ENCODE peak calls at places on chromosomes 4 and X, in six cellular contexts. F is suprapubic skin, V is cardiac muscle cell, X is esophagus squamous epithelium, L is AG04450, N is left ventricle myocardium inferior. E is an unnamed sample.

GRCh38 chr4:110733901-110734300 is 111.0 kb upstream of the PITX2 start:
- DNase-seq in F (no peak), V (peak), X (no peak), L (no peak), N (no peak), E (no peak)

GRCh38 chr4:120921456-120922389 is 803 bp downstream of the PRDM5 start:
- DNase-seq in F (peak), V (peak), X (no peak), L (peak), N (peak), E (no peak)

GRCh38 chrX:41737065-41737464 is 13.1 kb downstream of the GPR82 start:
- DNase-seq in F (no peak), V (no peak), X (no peak), L (no peak), N (no peak), E (no peak)

GRCh38 chr4:185359767-185360446 is 35.8 kb downstream of the LRP2BP start:
- DNase-seq in F (no peak), V (peak), X (no peak), L (peak), N (no peak), E (no peak)

GRCh38 chr4:108172231-108172779 is 3.6 kb upstream of the LEF1 start:
- DNase-seq in F (no peak), V (peak), X (no peak), L (no peak), N (no peak), E (no peak)

GRCh38 chr4:40423735-40424134 is 88.6 kb downstream of the CHRNA9 start:
- DNase-seq in F (no peak), V (peak), X (no peak), L (no peak), N (no peak), E (no peak)

GRCh38 chr4:72418458-72418857 is 150.6 kb downstream of the ADAMTS3 start:
- DNase-seq in F (no peak), V (peak), X (no peak), L (peak), N (peak), E (no peak)

GRCh38 chrX:129686422-129686948 is 31.7 kb upstream of the APLN start:
- DNase-seq in F (no peak), V (peak), X (no peak), L (no peak), N (peak), E (no peak)

GRCh38 chr4:120557372-120557771 is 365.2 kb downstream of the PRDM5 start:
- DNase-seq in F (no peak), V (no peak), X (no peak), L (no peak), N (no peak), E (no peak)

GRCh38 chr4:70197842-70198241 is 2.3 kb downstream of the ODAM start:
- DNase-seq in F (no peak), V (peak), X (no peak), L (no peak), N (no peak), E (no peak)

GRCh38 chrX:153905481-153906095 is 1.1 kb downstream of the AVPR2 start:
- DNase-seq in F (no peak), V (no peak), X (no peak), L (no peak), N (no peak), E (no peak)

GRCh38 chrX:40945366-40945713 is 139.9 kb upstream of the USP9X start:
- DNase-seq in F (no peak), V (peak), X (no peak), L (no peak), N (no peak), E (no peak)

GRCh38 chr4:54227261-54228063 is 1.6 kb upstream of the PDGFRA start:
- DNase-seq in F (peak), V (peak), X (no peak), L (no peak), N (no peak), E (no peak)

GRCh38 chr4:90007494-90008167 is 113.0 kb downstream of the MMRN1 start:
- DNase-seq in F (no peak), V (no peak), X (no peak), L (no peak), N (no peak), E (no peak)

GRCh38 chr4:101584306-101584705 is 206.2 kb upstream of the BANK1 start:
- DNase-seq in F (no peak), V (no peak), X (no peak), L (no peak), N (no peak), E (no peak)

GRCh38 chr4:188403272-188403671 is 264.0 kb downstream of the TRIML1 start:
- DNase-seq in F (no peak), V (peak), X (no peak), L (no peak), N (no peak), E (no peak)

GRCh38 chr4:77104405-77105292 is 28.9 kb upstream of the CCNI start:
- DNase-seq in F (peak), V (peak), X (no peak), L (no peak), N (peak), E (peak)

GRCh38 chr4:163395758-163396157 is 52.1 kb downstream of the NPY5R start:
- DNase-seq in F (no peak), V (peak), X (no peak), L (no peak), N (no peak), E (no peak)

GRCh38 chr4:122703868-122704267 is 28.6 kb upstream of the BBS12 start:
- DNase-seq in F (no peak), V (no peak), X (no peak), L (no peak), N (no peak), E (no peak)

GRCh38 chr4:6011686-6012085 is 6.5 kb downstream of the C4orf50 start:
- DNase-seq in F (no peak), V (no peak), X (no peak), L (no peak), N (no peak), E (no peak)

GRCh38 chr4:107857741-107858140 is 33.0 kb downstream of the SGMS2 start:
- DNase-seq in F (no peak), V (no peak), X (no peak), L (no peak), N (no peak), E (no peak)

GRCh38 chr4:167541286-167541685 is 307.0 kb upstream of the SPOCK3 start:
- DNase-seq in F (no peak), V (no peak), X (no peak), L (no peak), N (no peak), E (no peak)

GRCh38 chrX:71992711-71993110 is 82.1 kb downstream of the NHSL2 start:
- DNase-seq in F (no peak), V (no peak), X (no peak), L (no peak), N (no peak), E (no peak)

GRCh38 chrX:51420610-51421009 is 75.8 kb downstream of the NUDT11 start:
- DNase-seq in F (no peak), V (peak), X (no peak), L (peak), N (no peak), E (no peak)

GRCh38 chr4:6204098-6204497 is 3.7 kb upstream of the JAKMIP1 start:
- DNase-seq in F (no peak), V (no peak), X (no peak), L (no peak), N (no peak), E (no peak)

GRCh38 chr4:87532907-87533306 is 3.7 kb upstream of the SPARCL1 start:
- DNase-seq in F (no peak), V (no peak), X (no peak), L (no peak), N (no peak), E (no peak)
- H3K27ac ChIP-seq in F (no peak), V (no peak), X (peak), L (no peak), N (peak), E (no peak)

GRCh38 chr4:177250056-177250696 is 59.5 kb upstream of the NEIL3 start:
- DNase-seq in F (peak), V (peak), X (no peak), L (peak), N (peak), E (no peak)
- TF ChIP-seq CTCF in F (peak), V (peak), X (peak), L (peak), N (peak), E (peak)

GRCh38 chr4:1246111-1246881 is 2.6 kb downstream of the CTBP1 start:
- DNase-seq in F (peak), V (no peak), X (no peak), L (no peak), N (peak), E (no peak)
- H3K27ac ChIP-seq in F (no peak), V (no peak), X (peak), L (peak), N (peak), E (no peak)

GRCh38 chrX:147803948-147804347 is 107.8 kb upstream of the FMR1 start:
- DNase-seq in F (no peak), V (no peak), X (no peak), L (no peak), N (no peak), E (no peak)
- TF ChIP-seq CTCF in F (no peak), V (no peak), X (peak), L (no peak), N (peak), E (no peak)

GRCh38 chrX:68428431-68428830 is 4.9 kb downstream of the OPHN1 start:
- DNase-seq in F (no peak), V (peak), X (no peak), L (no peak), N (no peak), E (no peak)
- H3K27ac ChIP-seq in F (no peak), V (no peak), X (no peak), L (no peak), N (no peak), E (no peak)

GRCh38 chr4:82630079-82630478 is 68.3 kb upstream of the TMEM150C start:
- DNase-seq in F (no peak), V (no peak), X (no peak), L (no peak), N (no peak), E (no peak)
- TF ChIP-seq CTCF in F (no peak), V (no peak), X (no peak), L (no peak), N (no peak), E (no peak)

DNA sequence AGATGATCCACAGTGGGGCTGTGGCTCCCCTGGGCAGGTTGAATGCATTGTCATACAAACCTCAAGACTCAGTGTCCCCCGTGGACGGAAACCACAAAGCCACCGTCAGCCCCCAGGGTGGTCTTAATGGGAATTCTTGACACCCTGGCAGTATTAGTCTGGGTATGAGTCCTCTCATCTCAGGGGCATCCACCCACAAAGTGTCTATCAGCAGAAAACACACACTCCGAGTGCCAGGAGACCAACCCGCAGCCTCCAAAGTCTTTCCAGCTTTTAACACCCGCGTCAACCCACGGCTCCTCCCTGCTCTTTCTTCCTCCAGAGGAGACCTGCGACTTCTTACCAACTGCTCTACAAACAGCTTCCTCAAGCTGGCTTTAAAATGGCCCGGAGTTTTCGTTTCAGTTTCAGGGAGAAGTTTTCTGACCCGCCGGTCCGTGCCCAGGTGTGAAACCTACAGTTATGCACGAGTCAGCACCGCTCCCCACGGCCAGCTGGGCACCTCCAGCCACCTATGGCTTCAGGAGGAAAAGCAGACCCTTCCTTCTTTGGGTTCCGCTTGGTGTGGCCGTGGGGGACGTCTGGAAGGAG is 14.4 kb upstream of the ASMTL start:
- DNase-seq in F (no peak), V (no peak), X (peak), L (no peak), N (no peak), E (no peak)
- H3K27ac ChIP-seq in F (no peak), V (no peak), X (peak), L (no peak), N (no peak), E (no peak)

DNA sequence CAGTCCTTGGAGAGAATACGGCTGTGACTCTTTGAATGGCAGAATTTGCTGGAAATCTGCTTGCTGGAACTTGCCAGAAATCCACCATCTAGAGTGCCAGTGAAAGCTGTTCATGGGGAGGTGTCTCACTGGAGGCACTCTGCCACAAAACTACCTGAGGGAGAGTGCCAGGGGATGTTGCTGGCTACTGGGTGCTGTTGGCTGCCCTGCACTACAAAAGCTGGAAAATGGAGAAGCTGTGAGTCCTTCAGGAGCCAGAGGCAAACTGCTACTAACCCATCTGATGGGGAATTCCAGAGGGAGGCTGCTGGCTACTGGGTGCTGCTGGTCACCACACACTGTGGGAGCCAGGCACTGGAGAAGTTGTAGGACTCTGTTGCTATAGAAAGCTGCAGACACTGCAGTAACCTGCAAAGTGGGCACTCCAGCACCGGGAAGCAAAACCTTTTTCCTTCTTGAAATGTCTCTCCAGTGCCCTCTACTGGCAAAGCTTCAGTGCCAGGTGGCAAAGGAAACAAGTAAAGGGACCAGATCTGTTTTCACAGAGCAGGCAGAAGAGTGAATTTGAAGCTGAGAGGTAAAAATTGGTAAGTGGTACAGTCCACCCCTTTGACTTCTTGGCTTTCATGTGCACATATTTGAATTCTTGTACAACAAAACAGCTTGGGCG is 47.8 kb upstream of the HSD17B10 start:
- DNase-seq in F (no peak), V (peak), X (no peak), L (peak), N (no peak), E (no peak)
- TF ChIP-seq CTCF in F (peak), V (peak), X (peak), L (peak), N (peak), E (peak)

GRCh38 chr4:152972821-152973613 is 36.9 kb downstream of the FHDC1 start:
- DNase-seq in F (no peak), V (peak), X (no peak), L (peak), N (no peak), E (no peak)
- H3K27ac ChIP-seq in F (peak), V (no peak), X (peak), L (peak), N (no peak), E (no peak)

E was measured in thoracic aorta.